ENCODE peak calls at places on chromosome 15, in ten cellular contexts. S, I, O, Q, E, H, F, A, C and L are unnamed samples.

GRCh38 chr15:70670680-70671079 is 92.7 kb downstream of the UACA start:
- DNase-seq in E (no peak), F (peak), O (no peak), H (peak), Q (no peak), I (peak), S (no peak), A (no peak), C (no peak), L (peak)

GRCh38 chr15:90860942-90861675 is 7.3 kb upstream of the FURIN start:
- DNase-seq in S (no peak), C (peak), I (peak), O (no peak), Q (no peak), H (no peak), A (no peak), E (no peak), F (no peak), L (peak)

GRCh38 chr15:48330855-48331795 is at the start of gene DUT:
- DNase-seq in E (peak), A (no peak), O (peak), S (peak), F (peak), Q (peak), I (peak), C (peak), H (peak), L (peak)

GRCh38 chr15:31446546-31446945 is 119.9 kb downstream of the KLF13 start:
- DNase-seq in I (no peak), E (no peak), A (no peak), F (no peak), O (no peak), H (no peak), Q (no peak), S (no peak), C (no peak), L (no peak)

GRCh38 chr15:74036271-74037170 is 42.0 kb downstream of the PML start:
- DNase-seq in A (no peak), E (peak), Q (peak), F (peak), O (peak), H (peak), I (peak), C (peak), S (peak), L (peak)

GRCh38 chr15:73927476-73928240 is 1.4 kb downstream of the LOXL1 start:
- DNase-seq in I (peak), S (peak), E (peak), Q (peak), H (peak), C (no peak), O (peak), F (peak), A (no peak), L (peak)

GRCh38 chr15:74795961-74796625 is 14.2 kb downstream of the CSK start:
- DNase-seq in O (no peak), S (no peak), Q (no peak), H (no peak), I (no peak), E (no peak), A (no peak), F (no peak), C (no peak), L (no peak)

GRCh38 chr15:61063875-61064320 is 165.2 kb downstream of the RORA start:
- DNase-seq in I (no peak), S (no peak), F (no peak), Q (no peak), H (no peak), E (no peak), A (no peak), C (no peak), O (no peak), L (no peak)

GRCh38 chr15:57281357-57281756 is 94.9 kb upstream of the CGNL1 start:
- DNase-seq in A (no peak), Q (no peak), C (no peak), O (no peak), H (no peak), F (no peak), S (no peak), I (no peak), E (no peak), L (no peak)

GRCh38 chr15:91866971-91867372 is 13.5 kb downstream of the SLCO3A1 start:
- DNase-seq in E (peak), H (peak), S (peak), F (peak), O (peak), Q (no peak), C (no peak), I (peak), A (no peak), L (no peak)
- H3K4me3 ChIP-seq in E (no peak), H (peak), S (no peak), F (no peak), O (no peak), Q (no peak), C (no peak), I (no peak), A (no peak), L (no peak)

GRCh38 chr15:52745326-52746161 is 44.6 kb downstream of the ONECUT1 start:
- DNase-seq in O (no peak), Q (no peak), C (no peak), F (no peak), E (no peak), H (no peak), A (no peak), S (no peak), I (no peak), L (no peak)
- H3K4me3 ChIP-seq in O (no peak), Q (no peak), C (no peak), F (no peak), E (no peak), H (no peak), A (no peak), S (no peak), I (no peak), L (no peak)

DNA sequence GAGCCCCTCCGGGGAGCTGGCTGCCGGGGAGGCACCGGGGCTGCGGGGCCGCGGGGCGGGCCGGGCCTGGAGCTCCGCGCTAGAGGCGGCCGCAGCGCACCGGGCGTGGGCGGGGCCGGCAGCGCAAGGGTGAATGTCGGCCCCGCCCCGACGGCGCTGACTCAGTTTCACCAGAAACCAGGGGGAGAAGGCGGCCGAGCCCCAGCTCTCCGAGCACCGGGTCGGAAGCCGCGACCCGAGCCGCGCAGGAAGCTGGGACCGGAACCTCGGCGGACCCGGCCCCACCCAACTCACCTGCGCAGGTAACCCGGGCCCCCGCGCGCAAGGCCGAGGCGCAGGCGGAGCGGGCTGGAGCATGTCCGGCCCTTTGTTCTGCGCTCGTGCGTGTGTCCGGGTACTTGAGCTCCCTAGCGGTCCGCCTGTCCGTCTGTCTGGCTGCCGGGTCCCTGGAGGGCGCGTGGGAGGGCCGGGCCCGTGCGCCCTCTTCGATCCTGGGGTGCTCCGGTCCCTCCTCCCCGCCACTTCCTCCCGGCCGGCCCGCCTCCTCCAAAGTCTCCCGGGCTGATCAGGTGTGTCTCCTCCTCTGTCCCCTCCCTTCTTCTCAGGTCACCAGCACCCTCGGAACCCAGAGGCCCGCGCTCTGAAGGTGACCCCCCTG is at the start of gene SPINT1:
- DNase-seq in O (no peak), C (no peak), A (no peak), H (no peak), Q (peak), S (peak), E (no peak), I (no peak), F (no peak), L (peak)
- H3K4me3 ChIP-seq in O (no peak), C (peak), A (peak), H (no peak), Q (peak), S (peak), E (peak), I (peak), F (peak), L (peak)

GRCh38 chr15:62416535-62416934 is 251.4 kb upstream of the C2CD4B start:
- DNase-seq in E (no peak), H (no peak), Q (no peak), S (no peak), I (no peak), O (no peak), C (no peak), F (no peak), A (no peak), L (no peak)

GRCh38 chr15:62412634-62413033 is 247.5 kb upstream of the C2CD4B start:
- DNase-seq in O (no peak), Q (peak), F (no peak), S (no peak), H (no peak), C (no peak), I (no peak), A (no peak), E (no peak), L (no peak)

GRCh38 chr15:62413147-62413546 is 248.1 kb upstream of the C2CD4B start:
- DNase-seq in S (no peak), Q (no peak), F (no peak), O (no peak), C (no peak), H (peak), E (peak), I (peak), A (peak), L (no peak)

GRCh38 chr15:62415498-62415897 is 250.4 kb upstream of the C2CD4B start:
- DNase-seq in S (peak), I (no peak), O (no peak), H (no peak), F (no peak), A (no peak), C (no peak), E (no peak), Q (no peak), L (no peak)

GRCh38 chr15:62413786-62414185 is 248.7 kb upstream of the C2CD4B start:
- DNase-seq in F (no peak), H (peak), O (no peak), C (no peak), A (no peak), I (no peak), E (peak), S (no peak), Q (no peak), L (no peak)
- H3K4me3 ChIP-seq in F (no peak), H (no peak), O (no peak), C (no peak), A (no peak), I (no peak), E (no peak), S (no peak), Q (no peak), L (no peak)

GRCh38 chr15:59685737-59686297 is 3.3 kb downstream of the BNIP2 start:
- DNase-seq in A (no peak), C (no peak), E (peak), F (peak), I (peak), S (no peak), O (no peak), Q (no peak), H (peak), L (peak)
- H3K4me3 ChIP-seq in A (no peak), C (no peak), E (no peak), F (peak), I (no peak), S (peak), O (no peak), Q (no peak), H (no peak), L (peak)

GRCh38 chr15:54722342-54722986 is 474.3 kb downstream of the RSL24D1 start:
- DNase-seq in Q (no peak), E (no peak), A (no peak), H (no peak), I (no peak), O (no peak), S (no peak), F (no peak), C (no peak), L (peak)
- H3K4me3 ChIP-seq in Q (no peak), E (no peak), A (no peak), H (no peak), I (no peak), O (no peak), S (no peak), F (no peak), C (no peak), L (no peak)